ENCODE peak calls at places on chromosomes 3 and 15, in four cellular contexts. One of them, this sample, is unnamed.

GRCh38 chr15:66673410-66674322 is 28.4 kb upstream of the SMAD6 start:
- DNase-seq in K562: peak; percentile 94
- DNase-seq in GM12891: no peak
- DNase-seq in HepG2: no peak
- DNase-seq in this sample: no peak

GRCh38 chr15:85408270-85408746 is 27.9 kb downstream of the AKAP13 start:
- DNase-seq in K562: no peak
- DNase-seq in GM12891: no peak
- DNase-seq in HepG2: no peak
- DNase-seq in this sample: no peak

GRCh38 chr3:18868911-18869689 is 279.2 kb upstream of the KCNH8 start:
- DNase-seq in K562: no peak
- DNase-seq in GM12891: no peak
- DNase-seq in HepG2: no peak
- DNase-seq in this sample: no peak

GRCh38 chr3:161069441-161070251 is 35.5 kb downstream of the B3GALNT1 start:
- DNase-seq in K562: no peak
- DNase-seq in GM12891: peak; percentile 13
- DNase-seq in HepG2: no peak
- DNase-seq in this sample: peak; percentile 11

GRCh38 chr3:197083486-197083885 is 53.9 kb upstream of the MELTF start:
- DNase-seq in K562: no peak
- DNase-seq in GM12891: no peak
- DNase-seq in HepG2: no peak
- DNase-seq in this sample: no peak

GRCh38 chr15:38535451-38536200 is 29.0 kb downstream of the RASGRP1 start:
- DNase-seq in K562: no peak
- DNase-seq in GM12891: no peak
- DNase-seq in HepG2: no peak
- DNase-seq in this sample: no peak

GRCh38 chr3:194067949-194068362 is 68.0 kb upstream of the HES1 start:
- DNase-seq in K562: no peak
- DNase-seq in GM12891: no peak
- DNase-seq in HepG2: no peak
- DNase-seq in this sample: no peak

GRCh38 chr3:195699148-195699771 is 21.5 kb upstream of the MUC20 start:
- DNase-seq in K562: no peak
- DNase-seq in GM12891: no peak
- DNase-seq in HepG2: no peak
- DNase-seq in this sample: no peak

GRCh38 chr3:177646749-177647148 is 449.5 kb upstream of the TBL1XR1 start:
- DNase-seq in K562: no peak
- DNase-seq in GM12891: no peak
- DNase-seq in HepG2: no peak
- DNase-seq in this sample: no peak

GRCh38 chr3:72896996-72897757 is 9.3 kb downstream of the GXYLT2 start:
- DNase-seq in K562: no peak
- DNase-seq in GM12891: no peak
- DNase-seq in HepG2: no peak
- DNase-seq in this sample: no peak
- TF ChIP-seq POLR2A in K562: no peak
- TF ChIP-seq POLR2A in GM12891: no peak
- TF ChIP-seq POLR2A in HepG2: no peak
- TF ChIP-seq POLR2A in this sample: no peak

GRCh38 chr3:52683611-52684010 is 2.1 kb downstream of the PBRM1 start:
- DNase-seq in K562: no peak
- DNase-seq in GM12891: no peak
- DNase-seq in HepG2: no peak
- DNase-seq in this sample: no peak
- TF ChIP-seq TAF1 in K562: no peak
- TF ChIP-seq TAF1 in GM12891: no peak
- TF ChIP-seq TAF1 in HepG2: no peak
- TF ChIP-seq TAF1 in this sample: no peak

GRCh38 chr3:190345027-190345821 is 23.0 kb upstream of the CLDN1 start:
- DNase-seq in K562: no peak
- DNase-seq in GM12891: no peak
- DNase-seq in HepG2: peak; percentile 98
- DNase-seq in this sample: no peak
- TF ChIP-seq POLR2AphosphoS5 in K562: no peak
- TF ChIP-seq POLR2AphosphoS5 in GM12891: no peak
- TF ChIP-seq POLR2AphosphoS5 in HepG2: no peak
- TF ChIP-seq POLR2AphosphoS5 in this sample: no peak

GRCh38 chr3:32733631-32734229 is 48.7 kb downstream of the CNOT10 start:
- DNase-seq in K562: peak; percentile 23
- DNase-seq in GM12891: no peak
- DNase-seq in HepG2: peak; percentile 62
- DNase-seq in this sample: no peak
- TF ChIP-seq POLR2A in K562: no peak
- TF ChIP-seq POLR2A in GM12891: no peak
- TF ChIP-seq POLR2A in HepG2: no peak
- TF ChIP-seq POLR2A in this sample: no peak

DNA sequence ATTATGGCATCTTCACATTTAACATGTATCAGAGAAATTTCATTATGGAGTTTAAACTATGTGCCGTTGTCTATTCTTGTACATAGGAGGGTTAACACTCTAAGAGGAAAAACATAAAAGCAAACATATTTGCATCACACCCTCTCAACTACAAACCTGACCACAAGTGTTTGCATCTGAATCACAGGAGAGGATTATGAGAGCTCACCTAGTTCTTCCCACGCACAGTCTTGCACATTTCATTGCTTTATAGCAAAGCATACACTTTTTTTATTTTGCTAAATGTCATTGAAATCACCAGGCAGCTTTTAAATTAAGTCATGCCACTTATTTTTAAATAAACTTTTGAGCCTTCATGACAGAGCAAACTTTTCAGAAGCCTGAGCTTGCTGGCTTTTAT is 12.5 kb downstream of the TRAT1 start:
- DNase-seq in K562: no peak
- DNase-seq in GM12891: no peak
- DNase-seq in HepG2: no peak
- DNase-seq in this sample: no peak
- TF ChIP-seq TAF1 in K562: no peak
- TF ChIP-seq TAF1 in GM12891: no peak
- TF ChIP-seq TAF1 in HepG2: no peak
- TF ChIP-seq TAF1 in this sample: no peak

GRCh38 chr3:156997351-156997750 is 162.6 kb downstream of the CCNL1 start:
- DNase-seq in K562: no peak
- DNase-seq in GM12891: no peak
- DNase-seq in HepG2: no peak
- DNase-seq in this sample: no peak
- TF ChIP-seq POLR2AphosphoS5 in K562: no peak
- TF ChIP-seq POLR2AphosphoS5 in GM12891: no peak
- TF ChIP-seq POLR2AphosphoS5 in HepG2: no peak
- TF ChIP-seq POLR2AphosphoS5 in this sample: no peak

GRCh38 chr3:61444794-61445193 is 116.6 kb upstream of the PTPRG start:
- DNase-seq in K562: no peak
- DNase-seq in GM12891: no peak
- DNase-seq in HepG2: no peak
- DNase-seq in this sample: no peak

GRCh38 chr3:61443886-61444285 is 117.5 kb upstream of the PTPRG start:
- DNase-seq in K562: no peak
- DNase-seq in GM12891: no peak
- DNase-seq in HepG2: no peak
- DNase-seq in this sample: no peak

GRCh38 chr3:61442696-61443095 is 118.7 kb upstream of the PTPRG start:
- DNase-seq in K562: no peak
- DNase-seq in GM12891: no peak
- DNase-seq in HepG2: no peak
- DNase-seq in this sample: no peak

GRCh38 chr3:61438253-61439115 is 122.9 kb upstream of the PTPRG start:
- DNase-seq in K562: no peak
- DNase-seq in GM12891: no peak
- DNase-seq in HepG2: peak; percentile 5
- DNase-seq in this sample: no peak

DNA sequence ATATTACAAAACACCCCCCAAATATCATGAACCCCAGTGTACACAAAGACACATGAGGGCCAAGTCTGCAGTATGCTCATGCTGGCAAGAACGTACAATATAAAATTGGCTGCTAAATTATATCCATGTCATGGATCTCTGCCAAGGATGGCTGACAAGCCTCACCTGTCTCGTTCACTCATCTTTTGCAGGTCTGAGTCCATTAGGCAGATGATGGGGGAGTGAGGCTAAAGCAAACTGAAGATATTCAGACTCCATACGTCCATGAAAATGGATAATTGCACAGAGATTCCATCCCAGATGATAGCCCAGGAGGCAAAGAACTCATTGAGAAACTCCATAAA is 122.3 kb upstream of the PTPRG start:
- DNase-seq in K562: no peak
- DNase-seq in GM12891: no peak
- DNase-seq in HepG2: no peak
- DNase-seq in this sample: no peak
- TF ChIP-seq POLR2A in K562: no peak
- TF ChIP-seq POLR2A in GM12891: no peak
- TF ChIP-seq POLR2A in HepG2: no peak
- TF ChIP-seq POLR2A in this sample: no peak

GRCh38 chr3:120678984-120679383 is 3.1 kb downstream of the HGD start:
- DNase-seq in K562: no peak
- DNase-seq in GM12891: no peak
- DNase-seq in HepG2: no peak
- DNase-seq in this sample: no peak

GRCh38 chr3:120678331-120678845 is 3.7 kb downstream of the HGD start:
- DNase-seq in K562: peak; percentile 7
- DNase-seq in GM12891: no peak
- DNase-seq in HepG2: peak; percentile 96
- DNase-seq in this sample: no peak

GRCh38 chr3:120673116-120673515 is 8.9 kb downstream of the HGD start:
- DNase-seq in K562: no peak
- DNase-seq in GM12891: no peak
- DNase-seq in HepG2: no peak
- DNase-seq in this sample: no peak
- TF ChIP-seq TAF1 in K562: no peak
- TF ChIP-seq TAF1 in GM12891: no peak
- TF ChIP-seq TAF1 in HepG2: no peak
- TF ChIP-seq TAF1 in this sample: no peak

DNA sequence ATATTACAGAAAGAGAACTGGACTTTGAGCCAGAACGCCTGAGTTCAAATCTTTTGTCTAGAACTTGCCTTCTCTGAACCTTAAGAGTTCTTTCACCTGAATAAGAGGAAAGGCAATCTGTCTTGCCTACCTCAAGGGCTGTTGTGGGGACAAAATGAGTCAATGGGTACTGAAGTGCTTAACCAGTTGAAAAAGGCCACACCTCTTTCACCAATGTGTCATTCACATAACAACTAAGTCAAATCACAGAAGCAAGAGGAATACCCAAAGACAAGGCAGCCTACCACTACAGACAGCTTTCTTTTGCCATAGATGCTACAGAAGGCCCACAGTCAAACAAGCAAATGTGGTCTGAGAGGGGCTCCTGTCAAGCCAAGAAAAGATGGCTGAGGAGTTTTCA is 39.7 kb downstream of the NBEAL2 start:
- DNase-seq in K562: no peak
- DNase-seq in GM12891: peak; percentile 38
- DNase-seq in HepG2: no peak
- DNase-seq in this sample: peak; percentile 21
- TF ChIP-seq POLR2AphosphoS5 in K562: no peak
- TF ChIP-seq POLR2AphosphoS5 in GM12891: no peak
- TF ChIP-seq POLR2AphosphoS5 in HepG2: no peak
- TF ChIP-seq POLR2AphosphoS5 in this sample: no peak

DNA sequence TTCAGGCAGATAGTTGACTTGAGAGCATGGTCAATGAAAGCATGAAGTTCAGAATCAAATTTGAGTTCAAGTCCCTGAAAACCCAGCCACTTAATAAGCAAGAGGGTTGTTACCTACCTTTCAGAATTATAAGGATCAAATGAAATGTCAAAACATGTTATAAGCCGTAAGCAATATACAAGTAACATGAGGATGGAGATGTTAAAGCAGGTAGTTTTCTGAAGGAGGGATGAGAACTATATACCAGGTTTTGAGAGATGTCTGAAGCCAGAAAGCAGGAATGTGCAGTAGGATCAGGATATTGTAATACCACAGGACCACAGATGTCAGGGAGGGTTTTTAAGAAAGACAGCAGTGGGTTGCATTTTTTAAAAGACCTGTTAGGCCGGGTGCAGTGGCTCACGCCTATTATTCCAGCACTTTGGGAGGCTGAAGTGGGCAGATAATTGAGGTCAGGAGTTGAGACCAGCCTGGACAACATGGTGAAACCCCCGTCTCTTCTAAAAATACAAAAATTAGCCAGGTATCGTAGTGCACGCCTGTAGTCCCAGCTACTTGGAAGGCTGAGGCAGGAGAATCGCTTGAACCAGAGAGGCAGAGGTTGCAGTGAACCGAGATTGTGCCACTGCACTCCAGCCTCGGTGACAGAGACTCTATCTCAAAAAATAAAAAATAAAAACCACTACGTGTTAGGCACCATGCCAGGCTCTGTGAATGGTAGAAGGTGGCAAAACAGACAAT is 6.9 kb upstream of the EIF3J start:
- DNase-seq in K562: no peak
- DNase-seq in GM12891: no peak
- DNase-seq in HepG2: no peak
- DNase-seq in this sample: no peak
- TF ChIP-seq POLR2A in K562: peak; percentile 62
- TF ChIP-seq POLR2A in GM12891: peak; percentile 10
- TF ChIP-seq POLR2A in HepG2: no peak
- TF ChIP-seq POLR2A in this sample: no peak